ENCODE peak calls at places on chromosomes 2 and 18, in seven cellular contexts. Y, P, N, V, D, B and M are unnamed samples.

GRCh38 chr2:72573232-72573631 is 252.6 kb downstream of the EXOC6B start:
- DNase-seq in Y (no peak), P (no peak), N (no peak), V (no peak), D (no peak), B (no peak), M (no peak)

GRCh38 chr2:48589170-48589767 is 28.4 kb upstream of the GTF2A1L start:
- DNase-seq in Y (peak), P (no peak), N (peak), V (peak), D (no peak), B (peak), M (peak)

GRCh38 chr2:101754613-101755012 is 57.1 kb downstream of the MAP4K4 start:
- DNase-seq in Y (no peak), P (no peak), N (no peak), V (no peak), D (no peak), B (no peak), M (no peak)

GRCh38 chr2:198314559-198315153 is 510.3 kb downstream of the PLCL1 start:
- DNase-seq in Y (peak), P (peak), N (peak), V (peak), D (no peak), B (peak), M (no peak)

GRCh38 chr18:906416-907170 is 1.9 kb downstream of the ADCYAP1 start:
- DNase-seq in Y (no peak), P (no peak), N (no peak), V (peak), D (no peak), B (no peak), M (peak)

GRCh38 chr2:88857951-88858406 is 166.5 kb downstream of the RPIA start:
- DNase-seq in Y (peak), P (no peak), N (peak), V (no peak), D (no peak), B (no peak), M (no peak)

GRCh38 chr2:160417745-160418397 is 75.7 kb downstream of the RBMS1 start:
- DNase-seq in Y (peak), P (no peak), N (peak), V (no peak), D (no peak), B (no peak), M (no peak)

GRCh38 chr2:179938026-179938425 is 69.1 kb downstream of the CWC22 start:
- DNase-seq in Y (no peak), P (no peak), N (no peak), V (no peak), D (no peak), B (no peak), M (no peak)

GRCh38 chr2:178404380-178404767 is 46.6 kb downstream of the PRKRA start:
- DNase-seq in Y (peak), P (no peak), N (peak), V (peak), D (peak), B (no peak), M (peak)

GRCh38 chr18:54792079-54792478 is 36.2 kb upstream of the RAB27B start:
- DNase-seq in Y (no peak), P (no peak), N (no peak), V (no peak), D (no peak), B (no peak), M (no peak)

GRCh38 chr2:165893556-165893955 is 60.0 kb downstream of the TTC21B start:
- DNase-seq in Y (no peak), P (no peak), N (no peak), V (no peak), D (no peak), B (no peak), M (no peak)

GRCh38 chr2:19554520-19554919 is 196.1 kb upstream of the OSR1 start:
- DNase-seq in Y (no peak), P (no peak), N (no peak), V (no peak), D (no peak), B (no peak), M (no peak)

GRCh38 chr2:27003857-27004256 is 28.9 kb upstream of the TMEM214 start:
- DNase-seq in Y (peak), P (no peak), N (peak), V (no peak), D (no peak), B (no peak), M (no peak)

GRCh38 chr2:134361648-134362047 is 107.8 kb downstream of the MGAT5 start:
- DNase-seq in Y (peak), P (no peak), N (no peak), V (no peak), D (no peak), B (peak), M (no peak)

GRCh38 chr2:202718614-202719013 is 83.8 kb downstream of the FAM117B start:
- DNase-seq in Y (peak), P (no peak), N (no peak), V (no peak), D (no peak), B (peak), M (no peak)

GRCh38 chr18:38493991-38494559 is 928.5 kb upstream of the CELF4 start:
- DNase-seq in Y (no peak), P (no peak), N (no peak), V (no peak), D (no peak), B (no peak), M (no peak)

GRCh38 chr2:188765522-188765921 is 208.7 kb upstream of the COL3A1 start:
- DNase-seq in Y (peak), P (no peak), N (peak), V (peak), D (no peak), B (no peak), M (no peak)

GRCh38 chr2:238978507-238978906 is 130.6 kb downstream of the TWIST2 start:
- DNase-seq in Y (peak), P (no peak), N (no peak), V (no peak), D (no peak), B (no peak), M (no peak)

GRCh38 chr2:181715033-181715630 is 34.8 kb upstream of the NEUROD1 start:
- DNase-seq in Y (peak), P (peak), N (peak), V (peak), D (peak), B (peak), M (peak)

GRCh38 chr2:146295080-146295670 is 1549.7 kb upstream of the ACVR2A start:
- DNase-seq in Y (peak), P (no peak), N (no peak), V (no peak), D (no peak), B (no peak), M (no peak)

GRCh38 chr2:19244460-19245363 is 113.7 kb downstream of the OSR1 start:
- DNase-seq in Y (no peak), P (no peak), N (no peak), V (no peak), D (peak), B (no peak), M (no peak)

GRCh38 chr2:95314964-95315611 is 17.9 kb downstream of the KCNIP3 start:
- DNase-seq in Y (peak), P (no peak), N (peak), V (peak), D (no peak), B (peak), M (peak)

GRCh38 chr18:22459491-22459890 is 41.8 kb upstream of the CTAGE1 start:
- DNase-seq in Y (no peak), P (no peak), N (peak), V (no peak), D (no peak), B (no peak), M (no peak)

GRCh38 chr2:85584354-85584856 is at the start of gene VAMP5:
- DNase-seq in Y (no peak), P (no peak), N (peak), V (no peak), D (peak), B (no peak), M (peak)

GRCh38 chr2:132547089-132547687 is 122.8 kb downstream of the LYPD1 start:
- DNase-seq in Y (peak), P (no peak), N (peak), V (peak), D (peak), B (peak), M (peak)

GRCh38 chr2:10452334-10452733 is 4.2 kb upstream of the ODC1 start:
- DNase-seq in Y (peak), P (no peak), N (no peak), V (no peak), D (no peak), B (peak), M (no peak)

GRCh38 chr2:43210467-43211303 is 15.7 kb downstream of the ZFP36L2 start:
- DNase-seq in Y (no peak), P (peak), N (no peak), V (no peak), D (peak), B (no peak), M (peak)

GRCh38 chr2:14257801-14258507 is 374.6 kb upstream of the LRATD1 start:
- DNase-seq in Y (no peak), P (no peak), N (no peak), V (no peak), D (no peak), B (no peak), M (no peak)

GRCh38 chr18:62596145-62597005 is 73.5 kb downstream of the ZCCHC2 start:
- DNase-seq in Y (no peak), P (no peak), N (no peak), V (no peak), D (no peak), B (no peak), M (peak)

GRCh38 chr2:47519147-47519537 is 116.2 kb downstream of the MSH2 start:
- DNase-seq in Y (no peak), P (no peak), N (no peak), V (no peak), D (no peak), B (no peak), M (no peak)